ENCODE peak calls at places on chromosomes 12 and 14, in five cellular contexts. J is CD8-positive, alpha-beta memory T cell; T is tibial nerve; F is adrenal gland; Q is naive thymus-derived CD4-positive, alpha-beta T cell. U is an unnamed sample.
A peak's percentile ranks its signal among the peaks of the same experiment; 100 is the strongest.

GRCh38 chr12:98345308-98345876 is 170.0 kb upstream of the TMPO start:
- DNase-seq in J (no peak), T (no peak), F (no peak), Q (no peak), U (no peak)

GRCh38 chr12:102356690-102357089 is 123.7 kb downstream of the IGF1 start:
- DNase-seq in J (no peak), T (no peak), F (no peak), Q (no peak), U (no peak)

GRCh38 chr12:26317942-26318565 is 122.7 kb downstream of the SSPN start:
- DNase-seq in J (no peak), T (no peak), F (no peak), Q (no peak), U (no peak)

GRCh38 chr14:50357124-50357523 is 39.6 kb downstream of the CDKL1 start:
- DNase-seq in J (no peak), T (no peak), F (no peak), Q (no peak), U (no peak)

GRCh38 chr12:45192041-45192695 is 23.7 kb upstream of the ANO6 start:
- DNase-seq in J (no peak), T (no peak), F (no peak), Q (no peak), U (no peak)

GRCh38 chr14:91399868-91400640 is 17.6 kb downstream of the CCDC88C start:
- DNase-seq in J (peak; percentile 71), T (no peak), F (no peak), Q (peak; percentile 64), U (no peak)

GRCh38 chr12:18853570-18854366 is 115.8 kb downstream of the CAPZA3 start:
- DNase-seq in J (no peak), T (no peak), F (no peak), Q (no peak), U (no peak)

GRCh38 chr12:95231190-95231589 is 13.6 kb downstream of the VEZT start:
- DNase-seq in J (no peak), T (no peak), F (no peak), Q (no peak), U (no peak)

GRCh38 chr14:73245401-73246325 is 8.4 kb downstream of the PAPLN start:
- DNase-seq in J (peak; percentile 39), T (no peak), F (no peak), Q (peak; percentile 22), U (peak; percentile 80)

GRCh38 chr14:48788771-48789170 is 797.4 kb downstream of the RPS29 start:
- DNase-seq in J (no peak), T (no peak), F (no peak), Q (no peak), U (no peak)

GRCh38 chr12:107448198-107448597 is 237.4 kb upstream of the PWP1 start:
- DNase-seq in J (no peak), T (no peak), F (no peak), Q (no peak), U (no peak)

GRCh38 chr14:63468273-63468672 is 74.9 kb downstream of the PPP2R5E start:
- DNase-seq in J (no peak), T (no peak), F (no peak), Q (no peak), U (no peak)

GRCh38 chr12:33432992-33433391 is 6.6 kb downstream of the SYT10 start:
- DNase-seq in J (no peak), T (no peak), F (no peak), Q (no peak), U (no peak)

GRCh38 chr12:1530592-1531159 is 63.7 kb downstream of the FBXL14 start:
- DNase-seq in J (no peak), T (no peak), F (no peak), Q (no peak), U (no peak)
- H3K27me3 ChIP-seq in J (peaks cover 53% of the 10 kb centered on the region), T (peaks cover 2% of the 10 kb centered on the region), F (peaks cover 21% of the 10 kb centered on the region), Q (peaks cover 36% of the 10 kb centered on the region), U (no peaks in the 10 kb centered on the region)

GRCh38 chr12:47307680-47308399 is 228.1 kb upstream of the AMIGO2 start:
- DNase-seq in J (peak; percentile 56), T (no peak), F (peak; percentile 31), Q (peak; percentile 63), U (no peak)
- H3K27ac ChIP-seq in J (no peak overlapping the region), T (no peak overlapping the region), F (no peak overlapping the region), Q (peak overlapping the region; percentile 69), U (no peak overlapping the region)

GRCh38 chr12:117098071-117098360 is 1.2 kb downstream of the TESC start:
- DNase-seq in J (no peak), T (no peak), F (no peak), Q (no peak), U (no peak)

GRCh38 chr12:117097159-117097558 is 2.1 kb downstream of the TESC start:
- DNase-seq in J (no peak), T (no peak), F (no peak), Q (no peak), U (no peak)

GRCh38 chr12:117100251-117100650 is 1.0 kb upstream of the TESC start:
- DNase-seq in J (no peak), T (no peak), F (no peak), Q (no peak), U (no peak)

GRCh38 chr12:117096643-117097042 is 2.6 kb downstream of the TESC start:
- DNase-seq in J (no peak), T (no peak), F (no peak), Q (no peak), U (no peak)

GRCh38 chr12:117098361-117099217 is 627 bp downstream of the TESC start:
- DNase-seq in J (peak; percentile 3), T (no peak), F (no peak), Q (no peak), U (no peak)
- H3K4me3 ChIP-seq in J (peak overlapping the region; percentile 64), T (peak overlapping the region; percentile 54), F (peak overlapping the region; percentile 90), Q (peak overlapping the region; percentile 56), U (peak overlapping the region; percentile 73)

GRCh38 chr12:53750812-53751335 is 905 bp downstream of the CISTR start:
- DNase-seq in J (no peak), T (no peak), F (no peak), Q (no peak), U (no peak)
- H3K27me3 ChIP-seq in J (peaks cover 28% of the 10 kb centered on the region), T (no peaks in the 10 kb centered on the region), F (peaks cover 34% of the 10 kb centered on the region), Q (no peaks in the 10 kb centered on the region), U (peaks cover 4% of the 10 kb centered on the region)

DNA sequence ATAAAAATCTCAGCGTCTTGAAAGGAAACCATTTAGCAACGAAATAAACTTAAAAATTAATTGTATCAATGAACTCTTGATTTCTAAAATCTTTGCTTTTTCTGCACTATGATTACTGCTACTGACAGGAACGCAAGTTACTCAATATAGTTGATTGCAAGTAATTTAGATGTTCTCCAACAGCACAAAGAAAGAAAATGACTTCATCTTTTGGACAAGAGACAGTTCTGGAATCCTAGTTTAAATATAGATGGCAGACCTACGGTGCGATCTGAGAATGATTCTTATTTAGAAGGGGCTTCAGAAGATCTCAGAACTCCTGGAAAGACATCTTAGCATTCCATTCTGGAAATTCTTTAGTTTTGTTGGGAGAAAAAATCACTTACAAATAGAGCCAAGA is 1.4 kb upstream of the SUDS3 start:
- DNase-seq in J (no peak), T (no peak), F (no peak), Q (no peak), U (no peak)
- H3K27ac ChIP-seq in J (no peak overlapping the region), T (peak overlapping the region; percentile 96), F (no peak overlapping the region), Q (no peak overlapping the region), U (peak overlapping the region; percentile 95)

DNA sequence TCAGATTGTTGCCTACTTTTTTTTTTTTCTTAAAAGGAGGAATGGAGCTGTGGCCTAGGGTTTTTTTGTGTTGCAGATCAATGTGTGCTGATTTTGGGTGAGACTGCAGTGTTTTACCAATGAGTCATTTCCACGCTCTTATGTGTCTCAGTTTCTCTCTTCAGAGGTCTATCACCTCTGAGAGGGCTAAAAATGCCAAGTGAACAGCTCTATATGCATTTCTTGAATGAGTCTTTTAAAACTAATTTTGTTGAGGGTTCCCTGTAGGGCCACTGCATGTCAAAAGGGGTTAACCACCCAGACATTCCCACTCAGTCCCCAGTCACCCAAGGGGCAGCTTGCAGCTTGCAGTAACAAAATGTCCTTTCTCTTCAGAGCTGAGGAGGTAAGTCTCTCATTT is 24.3 kb upstream of the GLIPR1L2 start:
- DNase-seq in J (no peak), T (no peak), F (no peak), Q (no peak), U (no peak)
- H3K4me3 ChIP-seq in J (no peak overlapping the region), T (no peak overlapping the region), F (no peak overlapping the region), Q (no peak overlapping the region), U (no peak overlapping the region)

DNA sequence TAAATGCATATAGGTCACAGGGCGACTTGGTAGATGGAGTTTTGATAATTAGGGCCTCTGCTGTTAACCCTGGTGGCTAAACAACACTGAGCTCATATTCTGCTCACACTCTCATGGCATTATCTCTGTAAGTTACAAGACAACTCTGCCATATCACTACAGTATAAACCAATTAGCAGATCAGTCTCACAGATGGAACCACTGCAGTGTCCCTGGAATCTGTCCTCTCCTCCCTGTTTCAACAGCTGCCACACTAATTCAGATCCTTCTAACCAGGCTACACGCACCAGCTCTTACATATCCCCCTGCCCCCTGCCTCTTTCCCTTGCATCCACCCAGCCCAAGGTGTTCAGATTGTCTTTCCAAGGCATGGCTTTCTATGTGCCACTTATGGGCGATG is 161.0 kb upstream of the RMST start:
- DNase-seq in J (no peak), T (no peak), F (no peak), Q (no peak), U (no peak)
- H3K27me3 ChIP-seq in J (no peaks in the 10 kb centered on the region), T (no peaks in the 10 kb centered on the region), F (no peaks in the 10 kb centered on the region), Q (no peaks in the 10 kb centered on the region), U (no peaks in the 10 kb centered on the region)

DNA sequence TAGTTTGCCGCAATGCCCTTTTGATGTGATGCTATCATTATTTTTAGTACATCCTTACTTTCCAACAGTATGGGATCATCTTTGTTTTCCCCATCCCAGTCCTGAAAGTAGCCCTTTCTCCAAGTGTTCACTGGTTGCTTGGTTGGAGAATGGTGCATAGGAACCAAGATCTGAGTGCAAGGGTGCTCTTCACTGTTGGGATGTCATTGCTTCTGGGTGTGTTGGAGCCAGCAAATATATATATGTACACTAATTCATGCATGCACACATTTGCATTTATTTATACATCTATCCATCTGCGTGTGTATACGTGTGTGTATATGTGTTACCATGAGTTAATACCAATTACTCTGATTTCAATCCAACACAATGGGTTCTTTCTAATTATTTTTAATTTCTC is 64.1 kb upstream of the RFLNA start:
- DNase-seq in J (no peak), T (no peak), F (no peak), Q (no peak), U (no peak)
- H3K27ac ChIP-seq in J (no peak overlapping the region), T (no peak overlapping the region), F (no peak overlapping the region), Q (no peak overlapping the region), U (no peak overlapping the region)

DNA sequence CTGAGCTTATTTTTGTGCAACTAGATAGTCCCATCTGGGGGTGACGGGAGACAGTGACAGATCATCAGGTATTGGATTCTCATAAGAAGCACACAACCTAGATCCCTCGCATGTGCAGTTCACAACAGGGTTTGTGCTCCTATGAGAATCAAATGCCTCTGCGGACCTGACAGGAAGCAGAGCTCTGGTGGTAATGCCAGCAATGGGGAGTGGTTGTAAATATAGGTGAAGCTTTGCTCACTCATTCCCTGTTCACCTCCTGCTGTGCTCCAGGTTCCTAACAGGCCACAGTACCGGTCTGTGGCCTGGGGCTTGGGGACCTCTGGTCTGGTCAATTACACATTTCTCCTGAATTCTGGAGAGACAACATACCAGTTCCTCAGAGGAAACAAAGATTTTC is 39.0 kb downstream of the GABARAPL1 start:
- DNase-seq in J (no peak), T (no peak), F (no peak), Q (no peak), U (no peak)
- H3K4me3 ChIP-seq in J (no peak overlapping the region), T (no peak overlapping the region), F (no peak overlapping the region), Q (no peak overlapping the region), U (no peak overlapping the region)

GRCh38 chr14:54700717-54701116 is 133.8 kb downstream of the SAMD4A start:
- DNase-seq in J (no peak), T (no peak), F (no peak), Q (no peak), U (no peak)
- H3K27me3 ChIP-seq in J (no peaks in the 10 kb centered on the region), T (no peaks in the 10 kb centered on the region), F (no peaks in the 10 kb centered on the region), Q (no peaks in the 10 kb centered on the region), U (no peaks in the 10 kb centered on the region)